ENCODE peak calls at places on chromosomes 4 and X, in ten cellular contexts. U, N, S, K, M, W, L, G, X and D are unnamed samples.

GRCh38 chr4:169337510-169337909 is 66.8 kb upstream of the SH3RF1 start:
- DNase-seq in W (peak; percentile 88), S (no peak), K (no peak), X (no peak), U (peak; percentile 88), G (no peak), L (peak; percentile 32), N (no peak), M (no peak), D (no peak)

GRCh38 chrX:19183777-19184485 is 61.7 kb upstream of the ADGRG2 start:
- DNase-seq in S (no peak), U (no peak), W (no peak), L (no peak), K (no peak), X (no peak), G (no peak), M (no peak), N (no peak), D (no peak)

GRCh38 chr4:127965803-127966175 is 583 bp downstream of the ABHD18 start:
- DNase-seq in X (no peak), S (no peak), W (peak; percentile 12), L (peak; percentile 33), G (peak; percentile 57), K (peak; percentile 66), U (peak; percentile 14), N (peak; percentile 88), M (no peak), D (no peak)

GRCh38 chr4:38856524-38857337 is at the start of gene TLR6:
- DNase-seq in N (peak; percentile 82), K (peak; percentile 53), L (peak; percentile 87), U (peak; percentile 72), S (peak; percentile 51), X (peak; percentile 63), G (peak; percentile 46), M (no peak), W (peak; percentile 59), D (no peak)

GRCh38 chr4:6720202-6720699 is 4.3 kb downstream of the BLOC1S4 start:
- DNase-seq in U (peak; percentile 47), X (peak; percentile 98), L (peak; percentile 68), G (peak; percentile 95), W (peak; percentile 66), K (peak; percentile 92), M (peak; percentile 96), N (peak; percentile 78), S (peak; percentile 97), D (peak; percentile 73)

GRCh38 chr4:139902328-139903217 is 237.0 kb downstream of the MGST2 start:
- DNase-seq in S (no peak), W (peak; percentile 33), L (peak; percentile 20), U (no peak), M (no peak), K (no peak), N (no peak), G (no peak), X (no peak), D (no peak)

GRCh38 chrX:16882702-16883486 is 12.7 kb upstream of the RBBP7 start:
- DNase-seq in S (peak; percentile 60), U (peak; percentile 78), G (peak; percentile 72), X (peak; percentile 81), K (peak; percentile 41), L (peak; percentile 85), W (peak; percentile 69), M (peak; percentile 89), N (peak; percentile 73), D (peak; percentile 56)

GRCh38 chrX:13419276-13419675 is 99.4 kb upstream of the ATXN3L start:
- DNase-seq in M (no peak), L (no peak), K (no peak), G (no peak), X (no peak), U (no peak), W (peak; percentile 15), S (no peak), N (no peak), D (no peak)

GRCh38 chrX:97763391-97763790 is 879.7 kb downstream of the RPA4 start:
- DNase-seq in M (no peak), L (no peak), G (no peak), K (no peak), X (no peak), N (no peak), U (no peak), S (no peak), W (no peak), D (no peak)

GRCh38 chr4:105894570-105895323 is 524 bp upstream of the NPNT start:
- DNase-seq in G (no peak), U (no peak), X (no peak), S (peak; percentile 21), M (no peak), N (peak; percentile 71), L (peak; percentile 63), K (peak; percentile 51), W (no peak), D (no peak)

GRCh38 chrX:44459501-44459900 is 83.2 kb downstream of the FUNDC1 start:
- DNase-seq in W (peak; percentile 23), X (no peak), K (no peak), U (no peak), G (no peak), M (no peak), L (peak; percentile 71), S (no peak), N (no peak), D (no peak)

GRCh38 chr4:53128959-53129358 is 236.9 kb downstream of the SCFD2 start:
- DNase-seq in G (no peak), L (no peak), X (no peak), U (no peak), K (no peak), W (peak; percentile 51), M (no peak), S (no peak), N (peak; percentile 21), D (no peak)

DNA sequence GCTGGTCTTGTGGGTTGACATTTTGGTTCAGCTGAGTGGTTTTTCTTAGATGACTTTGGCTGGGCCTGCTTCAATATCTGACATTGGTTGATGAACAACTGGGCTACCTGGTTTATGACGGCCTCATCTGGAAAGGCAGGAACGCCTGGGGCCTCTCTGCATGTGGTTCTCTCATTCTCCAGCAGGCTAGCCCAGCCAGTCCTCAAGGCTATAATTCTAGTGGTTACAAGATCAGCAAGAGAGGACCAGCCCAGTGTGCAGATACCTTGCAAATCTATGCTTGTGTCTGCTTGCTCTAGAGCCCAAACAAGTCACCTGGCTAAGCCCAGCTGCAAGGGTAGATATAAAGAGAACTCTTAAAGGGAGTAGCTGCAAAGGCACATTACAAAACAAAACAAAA is 214.2 kb upstream of the PUDP start:
- DNase-seq in K (no peak), U (no peak), X (no peak), L (no peak), G (no peak), N (no peak), M (no peak), W (no peak), S (no peak), D (no peak)
- TF ChIP-seq CTCF in K (no peak), U (no peak), X (no peak), L (no peak), G (no peak), N (no peak), M (no peak), W (no peak), S (no peak), D (no peak)

GRCh38 chr4:4456816-4457578 is 70.1 kb downstream of the NSG1 start:
- DNase-seq in L (no peak), S (no peak), M (no peak), W (no peak), K (no peak), U (no peak), X (no peak), G (no peak), N (no peak), D (no peak)
- TF ChIP-seq CTCF in L (no peak), S (no peak), M (no peak), W (no peak), K (no peak), U (no peak), X (no peak), G (no peak), N (no peak), D (no peak)

GRCh38 chrX:135596495-135596894 is 76.0 kb downstream of the INTS6L start:
- DNase-seq in U (no peak), N (peak; percentile 6), M (no peak), S (peak; percentile 64), X (peak; percentile 59), L (peak; percentile 58), G (peak; percentile 73), W (peak; percentile 26), K (peak; percentile 28), D (no peak)

GRCh38 chrX:135591871-135592270 is 71.4 kb downstream of the INTS6L start:
- DNase-seq in K (no peak), N (no peak), L (peak; percentile 20), W (no peak), M (no peak), S (no peak), X (no peak), G (no peak), U (no peak), D (no peak)

GRCh38 chrX:135595543-135595942 is 75.1 kb downstream of the INTS6L start:
- DNase-seq in N (no peak), L (no peak), W (no peak), U (no peak), X (no peak), G (no peak), K (no peak), M (no peak), S (no peak), D (no peak)
- TF ChIP-seq CTCF in N (no peak), L (no peak), W (no peak), U (no peak), X (no peak), G (no peak), K (no peak), M (no peak), S (no peak), D (no peak)

GRCh38 chrX:71911731-71912050 is 1.0 kb downstream of the NHSL2 start:
- DNase-seq in M (no peak), W (no peak), L (no peak), G (peak; percentile 4), U (no peak), S (no peak), X (peak; percentile 50), N (no peak), K (no peak), D (no peak)

GRCh38 chrX:71911023-71911730 is 532 bp downstream of the NHSL2 start:
- DNase-seq in K (peak; percentile 16), S (peak; percentile 63), W (no peak), G (peak; percentile 38), N (peak; percentile 5), L (no peak), U (no peak), M (no peak), X (peak; percentile 67), D (no peak)

GRCh38 chrX:71908387-71908786 is 2.3 kb upstream of the NHSL2 start:
- DNase-seq in S (no peak), G (no peak), M (no peak), W (no peak), L (no peak), N (no peak), U (no peak), X (no peak), K (no peak), D (no peak)

GRCh38 chrX:71910526-71911022 is at the start of gene NHSL2:
- DNase-seq in M (no peak), S (peak; percentile 36), K (peak; percentile 30), W (peak; percentile 26), X (peak; percentile 49), G (peak; percentile 23), L (no peak), U (no peak), N (peak; percentile 2), D (no peak)

DNA sequence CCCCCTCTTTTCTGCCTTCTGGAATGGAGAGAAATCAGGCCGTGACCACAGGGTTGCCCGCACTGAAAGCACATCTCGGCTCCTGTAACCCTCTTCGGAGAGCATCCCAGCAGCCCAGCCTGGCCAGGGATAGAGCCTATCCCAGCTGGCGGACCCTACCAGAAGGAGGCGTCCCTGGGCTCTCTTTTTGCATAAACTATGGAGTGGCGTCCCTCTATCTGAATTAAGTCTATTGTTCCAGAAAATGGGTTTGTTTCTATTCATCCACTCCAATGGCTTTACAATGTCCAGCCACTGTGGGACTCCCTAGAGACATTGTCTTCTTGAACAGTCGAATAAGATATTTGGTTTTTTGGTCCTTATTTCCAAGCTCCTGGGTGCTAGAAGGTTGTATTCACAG is 689 bp upstream of the NHSL2 start:
- DNase-seq in M (no peak), G (no peak), K (no peak), L (no peak), U (no peak), N (no peak), W (peak; percentile 23), X (peak; percentile 35), S (peak; percentile 44), D (no peak)
- TF ChIP-seq CTCF in M (peak; percentile 53), G (peak; percentile 12), K (no peak), L (no peak), U (peak; percentile 66), N (no peak), W (peak; percentile 44), X (no peak), S (no peak), D (no peak)